ENCODE peak calls at places on chromosomes 7 and 10, in seven cellular contexts. O, D, M, V, F, I and B are unnamed samples.

GRCh38 chr7:128207609-128208008 is 33.5 kb upstream of the LEP start:
- DNase-seq in M (no peak), F (no peak), V (no peak), D (no peak), O (no peak), I (no peak), B (no peak)

GRCh38 chr10:102401735-102402511 is 6.4 kb downstream of the NFKB2 start:
- DNase-seq in O (no peak), F (no peak), I (no peak), V (no peak), D (no peak), M (no peak), B (no peak)

GRCh38 chr10:4514445-4515108 is 311.4 kb upstream of the AKR1E2 start:
- DNase-seq in O (peak; percentile 96), V (no peak), D (no peak), F (no peak), I (peak; percentile 11), M (no peak), B (peak; percentile 20)

GRCh38 chr10:48399551-48399950 is 93.1 kb downstream of the MAPK8 start:
- DNase-seq in I (no peak), V (no peak), D (no peak), M (no peak), O (no peak), F (no peak), B (no peak)

GRCh38 chr10:114548662-114549061 is 109.4 kb downstream of the ABLIM1 start:
- DNase-seq in I (no peak), F (no peak), M (no peak), D (no peak), O (no peak), V (peak; percentile 32), B (peak; percentile 78)

GRCh38 chr10:120387326-120387725 is 69.7 kb upstream of the PLPP4 start:
- DNase-seq in M (no peak), V (no peak), I (no peak), F (no peak), D (no peak), O (no peak), B (no peak)

GRCh38 chr10:30378607-30379006 is 29.5 kb upstream of the MTPAP start:
- DNase-seq in F (no peak), O (no peak), M (no peak), D (no peak), V (no peak), I (no peak), B (no peak)

GRCh38 chr7:72709909-72710308 is 118.1 kb downstream of the TYW1B start:
- DNase-seq in I (no peak), V (no peak), O (no peak), F (no peak), M (no peak), D (peak; percentile 2), B (no peak)

GRCh38 chr7:138875794-138876193 is 77.8 kb upstream of the ATP6V0A4 start:
- DNase-seq in M (no peak), O (no peak), I (no peak), F (no peak), D (peak; percentile 86), V (no peak), B (no peak)

GRCh38 chr10:100382553-100382952 is 35.5 kb downstream of the SCD start:
- DNase-seq in V (no peak), D (no peak), O (no peak), F (no peak), M (no peak), I (no peak), B (no peak)

GRCh38 chr10:11403116-11403515 is 208.3 kb downstream of the USP6NL start:
- DNase-seq in M (no peak), I (no peak), V (no peak), D (no peak), O (peak; percentile 7), F (no peak), B (peak; percentile 22)

GRCh38 chr10:12193193-12193592 is 2.5 kb downstream of the NUDT5 start:
- DNase-seq in F (no peak), I (no peak), D (no peak), O (peak; percentile 44), M (no peak), V (no peak), B (no peak)

GRCh38 chr7:37709631-37710509 is 26.3 kb downstream of the GPR141 start:
- DNase-seq in D (no peak), M (no peak), O (no peak), V (no peak), I (no peak), F (no peak), B (no peak)

GRCh38 chr7:133822001-133822641 is 305.0 kb upstream of the LRGUK start:
- DNase-seq in O (no peak), I (no peak), V (no peak), M (no peak), F (no peak), D (no peak), B (no peak)

GRCh38 chr10:131786756-131787605 is 113.8 kb upstream of the PPP2R2D start:
- DNase-seq in F (no peak), V (peak; percentile 7), D (peak; percentile 1), M (peak; percentile 6), I (no peak), O (peak; percentile 10), B (peak; percentile 63)

GRCh38 chr10:80416401-80417098 is 8.2 kb downstream of the PRXL2A start:
- DNase-seq in M (peak; percentile 75), V (peak; percentile 69), O (no peak), I (peak; percentile 37), D (no peak), F (no peak), B (peak; percentile 64)